ENCODE peak calls at places on chromosome 9, in nine cellular contexts. J is type B pancreatic cell, K is NCI-H187, Q is choroid plexus epithelial cell, X is kidney glomerular epithelial cell, Z is NCI-H69, L is pons, B is mesendoderm, N is Daoy. M is an unnamed sample.

GRCh38 chr9:117191504-117192375 is 223.1 kb downstream of the ASTN2 start:
- DNase-seq in J (no peak), K (no peak), Q (no peak), X (no peak), Z (peak; percentile 28), L (no peak), B (no peak), N (no peak), M (no peak)

GRCh38 chr9:122125158-122125890 is 32.2 kb upstream of the TTLL11 start:
- DNase-seq in J (peak; percentile 90), K (peak; percentile 32), Q (peak; percentile 84), X (peak; percentile 72), Z (peak; percentile 70), L (peak; percentile 84), B (peak; percentile 77), N (peak; percentile 88), M (peak; percentile 84)

GRCh38 chr9:133792721-133793470 is 54.7 kb upstream of the SARDH start:
- DNase-seq in J (no peak), K (no peak), Q (peak; percentile 81), X (peak; percentile 30), Z (peak; percentile 55), L (peak; percentile 55), B (peak; percentile 47), N (peak; percentile 85), M (peak; percentile 85)

GRCh38 chr9:4086119-4087088 is 213.5 kb downstream of the GLIS3 start:
- DNase-seq in J (no peak), K (no peak), Q (peak; percentile 71), X (no peak), Z (no peak), L (no peak), B (no peak), N (peak; percentile 71), M (no peak)

GRCh38 chr9:86352440-86353106 is 1.6 kb downstream of the TUT7 start:
- DNase-seq in J (no peak), K (no peak), Q (peak; percentile 45), X (no peak), Z (no peak), L (peak; percentile 28), B (no peak), N (peak; percentile 17), M (no peak)

GRCh38 chr9:118637681-118638080 is 731.6 kb downstream of the BRINP1 start:
- DNase-seq in J (no peak), K (no peak), Q (no peak), X (no peak), Z (no peak), L (no peak), B (no peak), N (no peak), M (no peak)

GRCh38 chr9:135857371-135857786 is 50.0 kb downstream of the CAMSAP1 start:
- DNase-seq in J (no peak), K (no peak), Q (peak; percentile 42), X (no peak), Z (no peak), L (no peak), B (no peak), N (peak; percentile 27), M (no peak)

GRCh38 chr9:69181908-69182353 is 7.9 kb downstream of the TJP2 start:
- DNase-seq in J (no peak), K (no peak), Q (no peak), X (no peak), Z (no peak), L (peak; percentile 79), B (no peak), N (no peak), M (no peak)

GRCh38 chr9:132409828-132410528 is at the start of gene CFAP77:
- DNase-seq in J (peak; percentile 74), K (no peak), Q (peak; percentile 68), X (peak; percentile 51), Z (peak; percentile 75), L (no peak), B (peak; percentile 71), N (peak; percentile 58), M (peak; percentile 86)

GRCh38 chr9:98781588-98782383 is 14.6 kb downstream of the ANKS6 start:
- DNase-seq in J (no peak), K (no peak), Q (no peak), X (no peak), Z (no peak), L (no peak), B (no peak), N (no peak), M (no peak)

GRCh38 chr9:21323091-21323490 is 12.1 kb downstream of the KLHL9 start:
- DNase-seq in J (no peak), K (no peak), Q (no peak), X (no peak), Z (no peak), L (no peak), B (no peak), N (no peak), M (no peak)

GRCh38 chr9:79567671-79568098 is 4.1 kb upstream of the TLE4 start:
- DNase-seq in J (no peak), K (no peak), Q (no peak), X (no peak), Z (peak; percentile 55), L (no peak), B (peak; percentile 41), N (no peak), M (no peak)

GRCh38 chr9:5622019-5622418 is 6.9 kb upstream of the RIC1 start:
- DNase-seq in J (no peak), K (no peak), Q (peak; percentile 86), X (peak; percentile 67), Z (no peak), L (no peak), B (no peak), N (peak; percentile 51), M (no peak)

GRCh38 chr9:20685769-20686168 is 1.7 kb downstream of the FOCAD start:
- DNase-seq in J (no peak), K (no peak), Q (no peak), X (no peak), Z (no peak), L (no peak), B (no peak), N (no peak), M (no peak)

GRCh38 chr9:114413909-114414308 is 26.1 kb upstream of the AKNA start:
- DNase-seq in J (no peak), K (no peak), Q (peak; percentile 87), X (no peak), Z (peak; percentile 67), L (no peak), B (no peak), N (no peak), M (no peak)

GRCh38 chr9:17878810-17879370 is 300.0 kb downstream of the SH3GL2 start:
- DNase-seq in J (no peak), K (no peak), Q (no peak), X (no peak), Z (no peak), L (no peak), B (no peak), N (no peak), M (no peak)

GRCh38 chr9:132744881-132745761 is 74.9 kb downstream of the GTF3C4 start:
- DNase-seq in J (no peak), K (no peak), Q (no peak), X (no peak), Z (peak; percentile 80), L (no peak), B (peak; percentile 56), N (no peak), M (peak; percentile 85)

GRCh38 chr9:112112519-112112918 is 62.6 kb downstream of the SUSD1 start:
- DNase-seq in J (no peak), K (no peak), Q (peak; percentile 78), X (peak; percentile 95), Z (peak; percentile 79), L (no peak), B (no peak), N (peak; percentile 97), M (no peak)

GRCh38 chr9:124735121-124735520 is 36.0 kb downstream of the NR6A1 start:
- DNase-seq in J (no peak), K (no peak), Q (peak; percentile 63), X (peak; percentile 30), Z (no peak), L (no peak), B (peak; percentile 74), N (peak; percentile 41), M (no peak)

GRCh38 chr9:77177894-77178794 is 810 bp downstream of the VPS13A start:
- DNase-seq in J (no peak), K (no peak), Q (peak; percentile 31), X (peak; percentile 43), Z (peak; percentile 76), L (peak; percentile 14), B (peak; percentile 53), N (peak; percentile 55), M (peak; percentile 52)

GRCh38 chr9:123326662-123327093 is 29.3 kb upstream of the CRB2 start:
- DNase-seq in J (no peak), K (no peak), Q (no peak), X (no peak), Z (peak; percentile 20), L (peak; percentile 70), B (peak; percentile 79), N (peak; percentile 49), M (no peak)

GRCh38 chr9:136438909-136439549 is 616 bp downstream of the INPP5E start:
- DNase-seq in J (no peak), K (no peak), Q (peak; percentile 28), X (no peak), Z (peak; percentile 56), L (no peak), B (peak; percentile 26), N (peak; percentile 52), M (peak; percentile 60)

GRCh38 chr9:136077491-136077890 is 17.6 kb downstream of the NACC2 start:
- DNase-seq in J (no peak), K (no peak), Q (peak; percentile 41), X (no peak), Z (no peak), L (no peak), B (no peak), N (no peak), M (no peak)

GRCh38 chr9:115234094-115234493 is 116.1 kb upstream of the TNC start:
- DNase-seq in J (no peak), K (no peak), Q (peak; percentile 81), X (peak; percentile 84), Z (peak; percentile 30), L (no peak), B (no peak), N (peak; percentile 84), M (no peak)

GRCh38 chr9:107222020-107222522 is 61.0 kb upstream of the RAD23B start:
- DNase-seq in J (no peak), K (no peak), Q (peak; percentile 75), X (peak; percentile 55), Z (peak; percentile 79), L (no peak), B (peak; percentile 29), N (peak; percentile 55), M (no peak)

GRCh38 chr9:133284362-133284761 is 9.4 kb upstream of the ABO start:
- DNase-seq in J (no peak), K (no peak), Q (no peak), X (no peak), Z (no peak), L (no peak), B (no peak), N (no peak), M (no peak)

GRCh38 chr9:137575382-137575724 is 3.4 kb downstream of the DPH7 start:
- DNase-seq in J (no peak), K (no peak), Q (no peak), X (no peak), Z (no peak), L (peak; percentile 75), B (no peak), N (no peak), M (no peak)

GRCh38 chr9:137429974-137430722 is 7.0 kb downstream of the NOXA1 start:
- DNase-seq in J (no peak), K (peak; percentile 24), Q (no peak), X (no peak), Z (peak; percentile 83), L (no peak), B (no peak), N (peak; percentile 82), M (peak; percentile 47)

GRCh38 chr9:133726401-133727276 is 11.5 kb downstream of the SARDH start:
- DNase-seq in J (peak; percentile 69), K (peak; percentile 50), Q (peak; percentile 75), X (no peak), Z (peak; percentile 80), L (peak; percentile 40), B (peak; percentile 65), N (peak; percentile 73), M (peak; percentile 75)

GRCh38 chr9:95732803-95733686 is 142.4 kb upstream of the ERCC6L2 start:
- DNase-seq in J (no peak), K (no peak), Q (no peak), X (no peak), Z (peak; percentile 23), L (no peak), B (no peak), N (no peak), M (no peak)

GRCh38 chr9:14415947-14416346 is 102.0 kb upstream of the NFIB start:
- DNase-seq in J (no peak), K (no peak), Q (peak; percentile 80), X (no peak), Z (no peak), L (no peak), B (no peak), N (peak; percentile 48), M (no peak)

M was measured in neural progenitor cell.